ENCODE peak calls at places on chromosomes 2 and 18, in nine cellular contexts. Y is ovary, N is Peyer's patch, M is tibial nerve, U is A549, Q is astrocyte of the spinal cord, G is endodermal cell, I is lower lobe of right lung, T is psoas muscle. R is an unnamed sample.

GRCh38 chr2:189179607-189179979 is at the start of gene COL5A2:
- DNase-seq in Y (peak), N (peak), M (peak), U (peak), Q (peak), G (peak), I (no peak), T (peak), R (no peak)

GRCh38 chr18:9508446-9509025 is 33.2 kb downstream of the RALBP1 start:
- DNase-seq in Y (no peak), N (no peak), M (no peak), U (no peak), Q (no peak), G (no peak), I (no peak), T (no peak), R (no peak)

GRCh38 chr2:20619624-20620024 is 31.3 kb downstream of the HS1BP3 start:
- DNase-seq in Y (no peak), N (no peak), M (no peak), U (no peak), Q (no peak), G (peak), I (peak), T (no peak), R (no peak)

GRCh38 chr2:79717364-79718007 is 204.6 kb downstream of the CTNNA2 start:
- DNase-seq in Y (no peak), N (no peak), M (no peak), U (peak), Q (peak), G (peak), I (no peak), T (no peak), R (no peak)

GRCh38 chr2:122191331-122191730 is 435.9 kb downstream of the TSN start:
- DNase-seq in Y (no peak), N (no peak), M (no peak), U (peak), Q (no peak), G (peak), I (no peak), T (no peak), R (peak)

GRCh38 chr18:76720683-76721082 is 101.7 kb upstream of the ZNF236 start:
- DNase-seq in Y (no peak), N (no peak), M (no peak), U (no peak), Q (no peak), G (no peak), I (no peak), T (no peak), R (no peak)

GRCh38 chr2:46390036-46390435 is 89.3 kb upstream of the TMEM247 start:
- DNase-seq in Y (no peak), N (no peak), M (no peak), U (no peak), Q (no peak), G (peak), I (no peak), T (no peak), R (no peak)

GRCh38 chr18:67410671-67411070 is 105.8 kb downstream of the DSEL start:
- DNase-seq in Y (no peak), N (no peak), M (no peak), U (no peak), Q (peak), G (no peak), I (no peak), T (no peak), R (no peak)

GRCh38 chr18:53004798-53005197 is 664.8 kb downstream of the DCC start:
- DNase-seq in Y (no peak), N (no peak), M (no peak), U (no peak), Q (no peak), G (peak), I (no peak), T (no peak), R (no peak)

GRCh38 chr2:191050640-191050987 is 36.6 kb upstream of the STAT1 start:
- DNase-seq in Y (no peak), N (no peak), M (no peak), U (peak), Q (no peak), G (no peak), I (no peak), T (no peak), R (no peak)

GRCh38 chr2:85001595-85001994 is 30.6 kb downstream of the KCMF1 start:
- DNase-seq in Y (no peak), N (no peak), M (no peak), U (no peak), Q (no peak), G (no peak), I (no peak), T (no peak), R (no peak)

GRCh38 chr2:137117385-137117784 is 352.0 kb downstream of the THSD7B start:
- DNase-seq in Y (no peak), N (no peak), M (no peak), U (no peak), Q (peak), G (no peak), I (no peak), T (no peak), R (no peak)

DNA sequence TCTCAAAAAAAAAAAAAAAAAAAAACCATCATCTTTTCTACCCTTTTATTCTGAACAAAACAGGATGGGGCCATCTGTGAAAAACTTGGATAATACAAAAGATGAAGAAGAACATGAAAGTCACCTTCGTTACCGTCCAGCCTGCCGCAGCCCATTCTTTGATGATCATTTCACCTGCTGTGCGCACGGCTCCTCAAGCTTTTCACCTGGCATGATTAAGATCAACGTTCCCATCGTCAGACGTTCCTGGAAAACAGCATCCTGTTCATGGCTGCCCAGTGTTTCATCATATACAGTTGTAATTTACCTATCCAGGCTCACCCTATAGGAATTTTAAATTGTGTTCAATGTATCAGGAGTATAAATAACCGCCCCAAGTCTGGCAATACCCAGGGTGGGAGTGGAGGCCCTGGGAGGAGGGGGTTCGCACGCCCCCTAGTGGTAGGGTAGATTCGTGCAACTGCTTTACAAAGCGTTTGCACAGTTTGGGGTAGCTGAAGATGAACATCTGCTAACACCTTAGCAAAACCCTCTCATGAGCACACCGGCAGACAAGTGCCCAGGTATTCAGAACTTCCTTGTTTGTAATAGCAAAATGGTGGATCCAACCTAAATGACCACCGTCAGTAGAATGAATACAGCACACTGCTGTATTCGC is 49.0 kb upstream of the GLI2 start:
- DNase-seq in Y (no peak), N (no peak), M (no peak), U (no peak), Q (no peak), G (peak), I (no peak), T (no peak), R (peak)
- TF ChIP-seq CTCF in Y (no peak), N (no peak), M (no peak), U (peak), Q (peak), G (peak), I (peak), T (peak), R (peak)

DNA sequence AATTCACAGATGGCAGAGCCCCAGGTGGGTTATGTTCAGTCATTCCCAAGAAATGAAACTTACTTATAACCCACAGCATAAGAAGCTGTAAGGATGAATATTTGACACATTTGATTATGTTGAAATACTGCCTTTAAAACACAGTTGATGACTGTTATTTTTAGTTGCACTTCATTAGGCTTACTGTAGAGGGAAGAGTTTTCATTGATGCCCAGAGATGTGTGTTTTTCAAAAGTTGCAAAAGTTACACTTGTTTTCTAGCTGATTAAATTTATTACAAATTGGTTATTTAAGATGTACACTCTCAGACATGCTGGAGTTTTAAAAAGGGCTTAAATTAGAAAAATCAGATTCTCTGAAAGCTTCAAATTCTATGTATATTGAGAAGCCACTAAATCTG is 506.1 kb downstream of the PARD3B start:
- DNase-seq in Y (no peak), N (no peak), M (no peak), U (no peak), Q (no peak), G (no peak), I (no peak), T (no peak), R (no peak)
- TF ChIP-seq CTCF in Y (no peak), N (no peak), M (no peak), U (no peak), Q (peak), G (peak), I (no peak), T (no peak), R (no peak)

GRCh38 chr2:3463914-3464313 is 55.4 kb downstream of the ADI1 start:
- DNase-seq in Y (no peak), N (no peak), M (peak), U (no peak), Q (no peak), G (no peak), I (peak), T (no peak), R (no peak)

GRCh38 chr2:3463156-3463835 is 56.0 kb downstream of the ADI1 start:
- DNase-seq in Y (no peak), N (no peak), M (peak), U (no peak), Q (no peak), G (no peak), I (peak), T (no peak), R (no peak)

GRCh38 chr2:3460831-3461544 is 58.3 kb downstream of the ADI1 start:
- DNase-seq in Y (no peak), N (no peak), M (peak), U (no peak), Q (no peak), G (no peak), I (peak), T (no peak), R (no peak)

GRCh38 chr2:3461781-3462492 is 57.4 kb downstream of the ADI1 start:
- DNase-seq in Y (no peak), N (peak), M (peak), U (peak), Q (peak), G (no peak), I (peak), T (no peak), R (peak)

DNA sequence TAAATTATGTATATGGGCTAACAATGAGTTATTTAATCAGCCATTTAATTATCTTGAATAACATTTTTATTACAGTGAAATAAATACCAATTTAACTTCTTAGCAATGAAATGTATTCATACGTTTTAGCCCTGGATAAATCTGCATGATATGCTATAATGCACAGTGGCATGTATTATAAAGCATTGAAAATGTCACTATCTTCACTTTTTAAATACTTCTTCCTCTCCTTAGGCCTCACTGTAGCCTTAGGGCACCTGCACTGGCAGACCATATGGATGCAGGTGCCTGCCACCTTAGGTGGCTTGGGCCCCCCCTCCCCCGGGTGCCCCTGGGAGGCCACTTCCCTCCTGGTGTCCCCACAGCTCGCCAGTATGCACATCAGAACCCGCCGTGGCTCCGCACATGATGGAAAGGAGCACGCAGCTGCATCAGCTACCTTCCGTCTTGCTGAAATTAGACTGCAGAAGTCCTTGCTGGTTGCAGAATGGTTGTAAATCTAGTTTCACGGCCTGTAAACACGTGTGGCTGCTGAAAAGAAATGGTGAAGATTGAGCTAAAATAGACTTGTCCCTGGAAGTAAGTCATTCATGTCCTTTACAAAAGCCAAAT is 56.7 kb downstream of the ADI1 start:
- DNase-seq in Y (no peak), N (no peak), M (peak), U (no peak), Q (no peak), G (no peak), I (peak), T (no peak), R (no peak)
- TF ChIP-seq CTCF in Y (no peak), N (no peak), M (no peak), U (no peak), Q (no peak), G (peak), I (peak), T (no peak), R (no peak)

GRCh38 chr2:118845843-118846666 is 1.4 kb downstream of the EN1 start:
- DNase-seq in Y (no peak), N (no peak), M (no peak), U (no peak), Q (no peak), G (peak), I (no peak), T (no peak), R (peak)

GRCh38 chr2:118845005-118845842 is 2.2 kb downstream of the EN1 start:
- DNase-seq in Y (no peak), N (peak), M (no peak), U (no peak), Q (no peak), G (peak), I (no peak), T (no peak), R (no peak)

GRCh38 chr2:118842687-118843491 is 4.6 kb downstream of the EN1 start:
- DNase-seq in Y (no peak), N (no peak), M (no peak), U (no peak), Q (no peak), G (peak), I (no peak), T (no peak), R (no peak)

GRCh38 chr2:118843492-118844132 is 3.8 kb downstream of the EN1 start:
- DNase-seq in Y (no peak), N (peak), M (no peak), U (no peak), Q (no peak), G (peak), I (no peak), T (no peak), R (no peak)

DNA sequence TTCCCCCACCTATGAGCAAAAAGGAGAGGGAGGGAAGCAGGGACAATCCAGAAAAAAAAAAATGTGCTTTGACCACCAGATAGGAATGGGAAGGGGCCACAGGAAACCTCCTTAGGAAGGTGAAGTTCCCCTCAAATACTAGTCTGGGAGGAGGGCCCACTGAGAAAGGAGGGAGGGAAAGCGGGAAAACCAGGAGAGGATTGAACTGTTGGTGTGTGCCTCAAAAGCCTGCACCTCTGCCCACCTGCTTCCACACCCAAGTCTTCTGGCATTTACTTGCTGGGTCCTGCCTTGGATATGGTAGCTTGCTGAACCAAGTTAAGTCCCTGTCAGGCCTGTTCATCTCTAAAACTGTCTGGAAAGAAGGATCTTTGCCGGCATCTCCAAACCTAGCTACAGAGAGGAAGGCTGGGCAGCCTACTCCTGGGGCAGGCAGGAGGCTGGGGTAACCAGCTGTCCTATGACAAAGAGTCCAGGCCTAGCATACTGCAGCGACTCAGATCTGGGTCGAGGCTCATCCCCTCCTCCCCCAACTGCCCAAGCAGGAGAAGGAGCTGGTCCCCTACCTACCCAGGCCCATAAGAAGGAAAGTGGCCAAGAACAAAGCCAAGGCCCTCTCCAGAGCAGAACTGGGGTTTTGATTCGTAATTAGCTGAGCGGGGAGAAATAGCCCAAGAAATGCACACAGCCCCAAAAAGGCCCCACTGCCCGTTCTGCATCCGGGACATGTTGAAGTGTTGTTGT is 3.0 kb downstream of the EN1 start:
- DNase-seq in Y (no peak), N (peak), M (no peak), U (no peak), Q (no peak), G (peak), I (no peak), T (no peak), R (no peak)
- TF ChIP-seq CTCF in Y (no peak), N (no peak), M (no peak), U (no peak), Q (no peak), G (no peak), I (no peak), T (no peak), R (no peak)